ENCODE peak calls at places on chromosomes 16 and 17, in ten cellular contexts. One of them, this sample, is unnamed.
A peak's percentile ranks its signal among the peaks of the same experiment; 100 is the strongest.

GRCh38 chr17:10879110-10879509 is 41.2 kb upstream of the PIRT start:
- DNase-seq in psoas muscle: no peak
- DNase-seq in effector memory CD4-positive, alpha-beta T cell: no peak
- DNase-seq in stomach: peak; percentile 50
- DNase-seq in adipocyte: no peak
- DNase-seq in small intestine: peak; percentile 3
- DNase-seq in uterus: no peak
- DNase-seq in PC-9: no peak
- DNase-seq in heart right ventricle: peak; percentile 22
- DNase-seq in trophoblast cell: no peak
- DNase-seq in this sample: no peak

GRCh38 chr17:15109608-15110007 is 155.5 kb downstream of the PMP22 start:
- DNase-seq in psoas muscle: no peak
- DNase-seq in heart right ventricle: no peak
- DNase-seq in stomach: no peak
- DNase-seq in PC-9: no peak
- DNase-seq in small intestine: no peak
- DNase-seq in effector memory CD4-positive, alpha-beta T cell: no peak
- DNase-seq in uterus: no peak
- DNase-seq in trophoblast cell: no peak
- DNase-seq in adipocyte: no peak
- DNase-seq in this sample: no peak

GRCh38 chr17:15436399-15437369 is 30.7 kb downstream of the CDRT4 start:
- DNase-seq in PC-9: no peak
- DNase-seq in psoas muscle: peak; percentile 79
- DNase-seq in trophoblast cell: no peak
- DNase-seq in uterus: peak; percentile 75
- DNase-seq in small intestine: peak; percentile 88
- DNase-seq in heart right ventricle: peak; percentile 64
- DNase-seq in adipocyte: peak; percentile 8
- DNase-seq in stomach: peak; percentile 44
- DNase-seq in effector memory CD4-positive, alpha-beta T cell: no peak
- DNase-seq in this sample: peak; percentile 16

GRCh38 chr16:9119795-9120194 is 28.4 kb downstream of the HAPSTR1 start:
- DNase-seq in uterus: peak; percentile 51
- DNase-seq in effector memory CD4-positive, alpha-beta T cell: no peak
- DNase-seq in small intestine: no peak
- DNase-seq in adipocyte: peak; percentile 76
- DNase-seq in trophoblast cell: no peak
- DNase-seq in heart right ventricle: no peak
- DNase-seq in psoas muscle: no peak
- DNase-seq in stomach: no peak
- DNase-seq in PC-9: no peak
- DNase-seq in this sample: no peak

GRCh38 chr17:56269509-56269908 is 116.2 kb downstream of the ANKFN1 start:
- DNase-seq in small intestine: no peak
- DNase-seq in effector memory CD4-positive, alpha-beta T cell: no peak
- DNase-seq in trophoblast cell: no peak
- DNase-seq in stomach: no peak
- DNase-seq in heart right ventricle: no peak
- DNase-seq in adipocyte: peak; percentile 44
- DNase-seq in psoas muscle: no peak
- DNase-seq in PC-9: no peak
- DNase-seq in uterus: no peak
- DNase-seq in this sample: no peak

GRCh38 chr16:19774024-19774423 is 56.0 kb downstream of the IQCK start:
- DNase-seq in effector memory CD4-positive, alpha-beta T cell: no peak
- DNase-seq in psoas muscle: no peak
- DNase-seq in small intestine: no peak
- DNase-seq in heart right ventricle: no peak
- DNase-seq in PC-9: no peak
- DNase-seq in stomach: no peak
- DNase-seq in trophoblast cell: no peak
- DNase-seq in adipocyte: no peak
- DNase-seq in uterus: no peak
- DNase-seq in this sample: no peak

GRCh38 chr17:55690105-55690508 is 32.6 kb downstream of the TMEM100 start:
- DNase-seq in small intestine: no peak
- DNase-seq in heart right ventricle: no peak
- DNase-seq in psoas muscle: no peak
- DNase-seq in uterus: no peak
- DNase-seq in PC-9: no peak
- DNase-seq in adipocyte: peak; percentile 91
- DNase-seq in stomach: no peak
- DNase-seq in trophoblast cell: no peak
- DNase-seq in effector memory CD4-positive, alpha-beta T cell: no peak
- DNase-seq in this sample: no peak

GRCh38 chr16:87922250-87922871 is 14.0 kb downstream of the CA5A start:
- DNase-seq in effector memory CD4-positive, alpha-beta T cell: no peak
- DNase-seq in uterus: no peak
- DNase-seq in small intestine: no peak
- DNase-seq in stomach: peak; percentile 70
- DNase-seq in psoas muscle: no peak
- DNase-seq in PC-9: peak; percentile 29
- DNase-seq in adipocyte: no peak
- DNase-seq in heart right ventricle: peak; percentile 75
- DNase-seq in trophoblast cell: no peak
- DNase-seq in this sample: no peak

GRCh38 chr17:42271277-42271922 is 4.8 kb downstream of the STAT5B start:
- DNase-seq in small intestine: no peak
- DNase-seq in trophoblast cell: no peak
- DNase-seq in effector memory CD4-positive, alpha-beta T cell: no peak
- DNase-seq in adipocyte: no peak
- DNase-seq in stomach: no peak
- DNase-seq in heart right ventricle: no peak
- DNase-seq in psoas muscle: no peak
- DNase-seq in uterus: no peak
- DNase-seq in PC-9: no peak
- DNase-seq in this sample: no peak

GRCh38 chr17:35051579-35052239 is 11.8 kb downstream of the RFFL start:
- DNase-seq in psoas muscle: no peak
- DNase-seq in effector memory CD4-positive, alpha-beta T cell: no peak
- DNase-seq in trophoblast cell: no peak
- DNase-seq in stomach: no peak
- DNase-seq in adipocyte: no peak
- DNase-seq in small intestine: peak; percentile 51
- DNase-seq in PC-9: no peak
- DNase-seq in heart right ventricle: no peak
- DNase-seq in uterus: no peak
- DNase-seq in this sample: no peak

GRCh38 chr16:15573274-15573895 is 69.6 kb downstream of the MARF1 start:
- DNase-seq in trophoblast cell: no peak
- DNase-seq in adipocyte: no peak
- DNase-seq in stomach: no peak
- DNase-seq in PC-9: no peak
- DNase-seq in uterus: no peak
- DNase-seq in small intestine: no peak
- DNase-seq in effector memory CD4-positive, alpha-beta T cell: no peak
- DNase-seq in heart right ventricle: no peak
- DNase-seq in psoas muscle: no peak
- DNase-seq in this sample: no peak

GRCh38 chr17:1030684-1031557 is 34.0 kb downstream of the TIMM22 start:
- DNase-seq in stomach: no peak
- DNase-seq in small intestine: no peak
- DNase-seq in PC-9: no peak
- DNase-seq in effector memory CD4-positive, alpha-beta T cell: no peak
- DNase-seq in psoas muscle: peak; percentile 69
- DNase-seq in heart right ventricle: peak; percentile 67
- DNase-seq in adipocyte: no peak
- DNase-seq in trophoblast cell: no peak
- DNase-seq in uterus: peak; percentile 54
- DNase-seq in this sample: no peak

GRCh38 chr17:32783602-32784001 is 93.3 kb downstream of the MYO1D start:
- DNase-seq in PC-9: no peak
- DNase-seq in effector memory CD4-positive, alpha-beta T cell: no peak
- DNase-seq in psoas muscle: no peak
- DNase-seq in heart right ventricle: no peak
- DNase-seq in trophoblast cell: no peak
- DNase-seq in small intestine: peak; percentile 77
- DNase-seq in stomach: no peak
- DNase-seq in uterus: no peak
- DNase-seq in adipocyte: peak; percentile 85
- DNase-seq in this sample: peak; percentile 52

GRCh38 chr16:1335996-1336395 is 2.6 kb downstream of the BAIAP3 start:
- DNase-seq in effector memory CD4-positive, alpha-beta T cell: no peak
- DNase-seq in heart right ventricle: no peak
- DNase-seq in trophoblast cell: no peak
- DNase-seq in uterus: no peak
- DNase-seq in psoas muscle: no peak
- DNase-seq in adipocyte: peak; percentile 12
- DNase-seq in PC-9: no peak
- DNase-seq in small intestine: no peak
- DNase-seq in stomach: no peak
- DNase-seq in this sample: peak; percentile 34
- H3K4me1 ChIP-seq in effector memory CD4-positive, alpha-beta T cell: peaks cover 35% of the 10 kb centered on the region
- H3K4me1 ChIP-seq in heart right ventricle: peaks cover 11% of the 10 kb centered on the region
- H3K4me1 ChIP-seq in trophoblast cell: peaks cover 27% of the 10 kb centered on the region
- H3K4me1 ChIP-seq in uterus: peaks cover 9% of the 10 kb centered on the region
- H3K4me1 ChIP-seq in psoas muscle: no peaks in the 10 kb centered on the region
- H3K4me1 ChIP-seq in adipocyte: no peaks in the 10 kb centered on the region
- H3K4me1 ChIP-seq in PC-9: peaks cover 15% of the 10 kb centered on the region
- H3K4me1 ChIP-seq in small intestine: peaks cover 3% of the 10 kb centered on the region
- H3K4me1 ChIP-seq in stomach: peaks cover 38% of the 10 kb centered on the region
- H3K4me1 ChIP-seq in this sample: peaks cover 31% of the 10 kb centered on the region

GRCh38 chr17:12592941-12593340 is 72.7 kb upstream of the MYOCD start:
- DNase-seq in stomach: no peak
- DNase-seq in heart right ventricle: no peak
- DNase-seq in small intestine: no peak
- DNase-seq in uterus: no peak
- DNase-seq in trophoblast cell: no peak
- DNase-seq in PC-9: no peak
- DNase-seq in effector memory CD4-positive, alpha-beta T cell: no peak
- DNase-seq in adipocyte: no peak
- DNase-seq in psoas muscle: no peak
- DNase-seq in this sample: no peak
- H3K4me3 ChIP-seq in stomach: no peak overlapping the region
- H3K4me3 ChIP-seq in heart right ventricle: no peak overlapping the region
- H3K4me3 ChIP-seq in small intestine: no peak overlapping the region
- H3K4me3 ChIP-seq in uterus: no peak overlapping the region
- H3K4me3 ChIP-seq in trophoblast cell: no peak overlapping the region
- H3K4me3 ChIP-seq in PC-9: no peak overlapping the region
- H3K4me3 ChIP-seq in effector memory CD4-positive, alpha-beta T cell: no peak overlapping the region
- H3K4me3 ChIP-seq in adipocyte: no peak overlapping the region
- H3K4me3 ChIP-seq in psoas muscle: no peak overlapping the region
- H3K4me3 ChIP-seq in this sample: no peak overlapping the region

DNA sequence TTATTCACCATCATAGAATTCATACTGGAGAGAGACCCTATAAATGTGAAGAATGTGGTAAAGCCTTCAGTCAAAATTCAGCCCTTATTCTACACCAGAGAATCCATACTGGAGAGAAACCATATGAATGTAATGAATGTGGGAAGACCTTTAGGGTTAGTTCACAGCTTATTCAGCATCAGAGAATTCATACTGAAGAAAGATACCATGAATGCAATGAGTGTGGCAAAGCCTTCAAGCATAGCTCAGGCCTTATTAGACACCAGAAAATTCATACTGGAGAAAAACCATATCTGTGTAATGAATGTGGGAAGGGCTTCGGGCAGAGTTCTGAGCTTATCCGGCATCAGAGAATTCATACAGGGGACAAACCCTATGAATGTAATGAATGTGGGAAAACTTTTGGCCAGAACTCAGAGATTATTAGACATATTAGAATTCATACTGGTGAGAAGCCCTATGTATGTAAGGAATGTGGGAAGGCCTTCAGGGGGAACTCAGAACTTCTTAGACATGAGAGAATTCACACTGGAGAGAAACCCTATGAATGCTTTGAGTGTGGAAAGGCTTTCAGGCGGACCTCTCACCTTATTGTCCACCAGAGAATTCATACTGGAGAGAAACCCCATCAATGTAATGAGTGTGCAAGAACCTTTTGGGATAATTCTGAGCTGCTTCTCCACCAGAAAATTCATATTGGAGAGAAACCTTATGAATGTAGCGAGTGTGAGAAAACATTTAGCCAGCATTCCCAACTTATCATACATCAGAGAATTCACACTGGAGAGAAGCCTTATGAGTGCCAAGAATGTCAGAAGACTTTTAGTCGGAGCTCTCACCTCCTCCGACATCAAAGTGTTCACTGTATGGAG is 14.1 kb downstream of the ZFP3 start:
- DNase-seq in adipocyte: no peak
- DNase-seq in small intestine: no peak
- DNase-seq in heart right ventricle: no peak
- DNase-seq in uterus: no peak
- DNase-seq in effector memory CD4-positive, alpha-beta T cell: no peak
- DNase-seq in PC-9: no peak
- DNase-seq in trophoblast cell: peak; percentile 10
- DNase-seq in stomach: no peak
- DNase-seq in psoas muscle: no peak
- DNase-seq in this sample: no peak
- H3K9me3 ChIP-seq in adipocyte: peaks cover 100% of the 10 kb centered on the region
- H3K9me3 ChIP-seq in small intestine: peaks cover 8% of the 10 kb centered on the region
- H3K9me3 ChIP-seq in heart right ventricle: peaks cover 87% of the 10 kb centered on the region
- H3K9me3 ChIP-seq in uterus: no peaks in the 10 kb centered on the region
- H3K9me3 ChIP-seq in effector memory CD4-positive, alpha-beta T cell: peaks cover 77% of the 10 kb centered on the region
- H3K9me3 ChIP-seq in PC-9: peaks cover 75% of the 10 kb centered on the region
- H3K9me3 ChIP-seq in trophoblast cell: peaks cover 18% of the 10 kb centered on the region
- H3K9me3 ChIP-seq in stomach: peaks cover 78% of the 10 kb centered on the region
- H3K9me3 ChIP-seq in psoas muscle: peaks cover 87% of the 10 kb centered on the region
- H3K9me3 ChIP-seq in this sample: peaks cover 66% of the 10 kb centered on the region

GRCh38 chr17:44798352-44798751 is 31.7 kb downstream of the GJC1 start:
- DNase-seq in trophoblast cell: no peak
- DNase-seq in adipocyte: no peak
- DNase-seq in stomach: no peak
- DNase-seq in uterus: no peak
- DNase-seq in small intestine: no peak
- DNase-seq in heart right ventricle: no peak
- DNase-seq in psoas muscle: no peak
- DNase-seq in effector memory CD4-positive, alpha-beta T cell: no peak
- DNase-seq in PC-9: no peak
- DNase-seq in this sample: no peak

GRCh38 chr17:44797809-44798208 is 32.3 kb downstream of the GJC1 start:
- DNase-seq in adipocyte: no peak
- DNase-seq in psoas muscle: no peak
- DNase-seq in PC-9: no peak
- DNase-seq in trophoblast cell: no peak
- DNase-seq in stomach: no peak
- DNase-seq in small intestine: no peak
- DNase-seq in uterus: no peak
- DNase-seq in effector memory CD4-positive, alpha-beta T cell: no peak
- DNase-seq in heart right ventricle: no peak
- DNase-seq in this sample: no peak

GRCh38 chr17:44796731-44797130 is 33.4 kb downstream of the GJC1 start:
- DNase-seq in uterus: no peak
- DNase-seq in PC-9: no peak
- DNase-seq in adipocyte: no peak
- DNase-seq in stomach: no peak
- DNase-seq in small intestine: no peak
- DNase-seq in heart right ventricle: no peak
- DNase-seq in psoas muscle: no peak
- DNase-seq in effector memory CD4-positive, alpha-beta T cell: no peak
- DNase-seq in trophoblast cell: no peak
- DNase-seq in this sample: no peak

GRCh38 chr17:44804301-44805061 is 25.6 kb downstream of the GJC1 start:
- DNase-seq in uterus: peak; percentile 61
- DNase-seq in heart right ventricle: peak; percentile 48
- DNase-seq in effector memory CD4-positive, alpha-beta T cell: no peak
- DNase-seq in PC-9: no peak
- DNase-seq in adipocyte: peak; percentile 60
- DNase-seq in stomach: no peak
- DNase-seq in trophoblast cell: no peak
- DNase-seq in psoas muscle: no peak
- DNase-seq in small intestine: no peak
- DNase-seq in this sample: no peak

GRCh38 chr17:44801880-44802279 is 28.2 kb downstream of the GJC1 start:
- DNase-seq in adipocyte: no peak
- DNase-seq in effector memory CD4-positive, alpha-beta T cell: no peak
- DNase-seq in small intestine: no peak
- DNase-seq in uterus: no peak
- DNase-seq in trophoblast cell: no peak
- DNase-seq in psoas muscle: no peak
- DNase-seq in PC-9: no peak
- DNase-seq in stomach: no peak
- DNase-seq in heart right ventricle: no peak
- DNase-seq in this sample: no peak
- H3K4me1 ChIP-seq in adipocyte: peaks cover 15% of the 10 kb centered on the region
- H3K4me1 ChIP-seq in effector memory CD4-positive, alpha-beta T cell: no peaks in the 10 kb centered on the region
- H3K4me1 ChIP-seq in small intestine: no peaks in the 10 kb centered on the region
- H3K4me1 ChIP-seq in uterus: peaks cover 6% of the 10 kb centered on the region
- H3K4me1 ChIP-seq in trophoblast cell: peaks cover 3% of the 10 kb centered on the region
- H3K4me1 ChIP-seq in psoas muscle: no peaks in the 10 kb centered on the region
- H3K4me1 ChIP-seq in PC-9: no peaks in the 10 kb centered on the region
- H3K4me1 ChIP-seq in stomach: no peaks in the 10 kb centered on the region
- H3K4me1 ChIP-seq in heart right ventricle: peaks cover 36% of the 10 kb centered on the region
- H3K4me1 ChIP-seq in this sample: no peaks in the 10 kb centered on the region

This sample was measured in CD4-positive, alpha-beta memory T cell.